ENCODE peak calls at places on chromosomes 4 and X, in five cellular contexts. One of them, this sample, is unnamed.
A peak's percentile ranks its signal among the peaks of the same experiment; 100 is the strongest.

GRCh38 chr4:88439161-88439760 is 17.7 kb upstream of the HERC5 start:
- DNase-seq in A549: no peak
- DNase-seq in GM12878: no peak
- DNase-seq in HepG2: no peak
- DNase-seq in H1: peak; percentile 51
- DNase-seq in this sample: no peak

GRCh38 chr4:54784188-54784671 is 126.5 kb downstream of the KIT start:
- DNase-seq in A549: no peak
- DNase-seq in HepG2: no peak
- DNase-seq in H1: no peak
- DNase-seq in GM12878: no peak
- DNase-seq in this sample: peak; percentile 59

GRCh38 chrX:138765061-138765460 is 53.5 kb upstream of the FGF13 start:
- DNase-seq in H1: no peak
- DNase-seq in HepG2: no peak
- DNase-seq in A549: no peak
- DNase-seq in GM12878: no peak
- DNase-seq in this sample: no peak

GRCh38 chr4:13881880-13882279 is 254.4 kb upstream of the BOD1L1 start:
- DNase-seq in A549: no peak
- DNase-seq in GM12878: no peak
- DNase-seq in H1: no peak
- DNase-seq in HepG2: no peak
- DNase-seq in this sample: no peak

GRCh38 chr4:105963461-105964400 is 68.5 kb downstream of the NPNT start:
- DNase-seq in H1: no peak
- DNase-seq in A549: no peak
- DNase-seq in HepG2: no peak
- DNase-seq in GM12878: no peak
- DNase-seq in this sample: peak; percentile 49

GRCh38 chrX:70422886-70423336 is at the start of gene GDPD2:
- DNase-seq in HepG2: peak; percentile 50
- DNase-seq in A549: peak; percentile 40
- DNase-seq in H1: peak; percentile 61
- DNase-seq in GM12878: no peak
- DNase-seq in this sample: no peak

GRCh38 chrX:151725338-151725614 is 9.3 kb upstream of the CNGA2 start:
- DNase-seq in HepG2: no peak
- DNase-seq in A549: no peak
- DNase-seq in GM12878: no peak
- DNase-seq in H1: no peak
- DNase-seq in this sample: no peak

GRCh38 chrX:2435465-2435864 is 65.3 kb downstream of the DHRSX start:
- DNase-seq in A549: no peak
- DNase-seq in H1: no peak
- DNase-seq in HepG2: no peak
- DNase-seq in GM12878: no peak
- DNase-seq in this sample: no peak

GRCh38 chr4:85854543-85854942 is 379.6 kb downstream of the ARHGAP24 start:
- DNase-seq in GM12878: no peak
- DNase-seq in A549: no peak
- DNase-seq in HepG2: no peak
- DNase-seq in H1: no peak
- DNase-seq in this sample: no peak

GRCh38 chr4:153649572-153649991 is 34.5 kb upstream of the TLR2 start:
- DNase-seq in HepG2: peak; percentile 21
- DNase-seq in H1: no peak
- DNase-seq in GM12878: no peak
- DNase-seq in A549: peak; percentile 38
- DNase-seq in this sample: no peak

GRCh38 chr4:29263011-29263410 is 1457.2 kb upstream of the PCDH7 start:
- DNase-seq in H1: no peak
- DNase-seq in GM12878: no peak
- DNase-seq in HepG2: no peak
- DNase-seq in A549: no peak
- DNase-seq in this sample: no peak

GRCh38 chr4:23337292-23337691 is 552.6 kb downstream of the PPARGC1A start:
- DNase-seq in A549: no peak
- DNase-seq in GM12878: no peak
- DNase-seq in HepG2: no peak
- DNase-seq in H1: no peak
- DNase-seq in this sample: no peak

GRCh38 chrX:102712216-102712966 is at the start of gene GPRASP2:
- DNase-seq in HepG2: no peak
- DNase-seq in A549: peak; percentile 15
- DNase-seq in GM12878: no peak
- DNase-seq in H1: no peak
- DNase-seq in this sample: peak; percentile 39

GRCh38 chr4:25350561-25350960 is 26.5 kb upstream of the ANAPC4 start:
- DNase-seq in H1: no peak
- DNase-seq in GM12878: no peak
- DNase-seq in A549: no peak
- DNase-seq in HepG2: no peak
- DNase-seq in this sample: no peak

GRCh38 chrX:76127341-76127740 is 45.5 kb upstream of the PBDC1 start:
- DNase-seq in HepG2: no peak
- DNase-seq in A549: no peak
- DNase-seq in H1: no peak
- DNase-seq in GM12878: no peak
- DNase-seq in this sample: peak; percentile 2

GRCh38 chrX:1521459-1521956 is 15.5 kb downstream of the P2RY8 start:
- DNase-seq in A549: peak; percentile 35
- DNase-seq in H1: peak; percentile 23
- DNase-seq in HepG2: peak; percentile 29
- DNase-seq in GM12878: peak; percentile 99
- DNase-seq in this sample: no peak

GRCh38 chr4:74772106-74772505 is 22.2 kb downstream of the BTC start:
- DNase-seq in H1: no peak
- DNase-seq in A549: no peak
- DNase-seq in HepG2: no peak
- DNase-seq in GM12878: no peak
- DNase-seq in this sample: no peak

GRCh38 chr4:74770511-74770910 is 23.8 kb downstream of the BTC start:
- DNase-seq in A549: no peak
- DNase-seq in H1: no peak
- DNase-seq in GM12878: no peak
- DNase-seq in HepG2: no peak
- DNase-seq in this sample: no peak

GRCh38 chr4:74772783-74773182 is 21.5 kb downstream of the BTC start:
- DNase-seq in H1: no peak
- DNase-seq in A549: no peak
- DNase-seq in HepG2: no peak
- DNase-seq in GM12878: no peak
- DNase-seq in this sample: no peak

GRCh38 chr4:74764119-74764518 is 30.2 kb downstream of the BTC start:
- DNase-seq in GM12878: no peak
- DNase-seq in H1: no peak
- DNase-seq in HepG2: no peak
- DNase-seq in A549: no peak
- DNase-seq in this sample: no peak

DNA sequence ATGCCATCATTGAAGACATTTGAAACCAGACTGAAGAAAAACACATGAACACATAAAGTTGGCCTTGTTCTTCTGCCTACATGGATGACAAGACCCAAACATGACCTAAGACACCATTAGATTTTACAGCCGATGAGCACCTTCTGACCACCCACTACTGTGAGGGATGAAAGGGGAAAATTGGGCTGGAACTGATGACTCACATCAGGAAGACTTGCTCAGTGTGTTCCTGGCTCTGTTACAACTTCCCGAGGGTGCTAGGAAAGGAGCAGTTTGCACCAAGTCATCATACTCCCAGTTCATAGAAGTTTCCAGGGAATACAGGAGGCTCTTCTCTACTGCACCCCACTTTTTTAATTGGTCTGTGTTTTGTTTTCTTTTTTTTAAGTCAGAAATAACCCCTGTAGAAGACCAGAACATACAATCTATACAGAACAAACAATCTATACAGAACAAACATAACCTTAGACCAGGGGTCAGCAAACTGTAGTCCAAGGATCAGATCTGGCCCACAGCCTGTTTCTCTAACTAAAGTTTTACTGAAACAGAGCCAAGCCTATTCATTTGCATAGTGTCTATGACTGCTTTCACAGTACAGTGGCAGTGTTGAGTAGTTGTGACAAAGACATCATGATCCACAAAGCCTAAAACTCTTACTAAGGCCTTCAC is 25.3 kb downstream of the BTC start:
- DNase-seq in GM12878: no peak
- DNase-seq in HepG2: peak; percentile 32
- DNase-seq in H1: no peak
- DNase-seq in A549: peak; percentile 52
- DNase-seq in this sample: no peak
- TF ChIP-seq USF2 in GM12878: no peak
- TF ChIP-seq USF2 in HepG2: no peak
- TF ChIP-seq USF2 in H1: no peak
- TF ChIP-seq USF2 in A549: no peak
- TF ChIP-seq USF2 in this sample: no peak

DNA sequence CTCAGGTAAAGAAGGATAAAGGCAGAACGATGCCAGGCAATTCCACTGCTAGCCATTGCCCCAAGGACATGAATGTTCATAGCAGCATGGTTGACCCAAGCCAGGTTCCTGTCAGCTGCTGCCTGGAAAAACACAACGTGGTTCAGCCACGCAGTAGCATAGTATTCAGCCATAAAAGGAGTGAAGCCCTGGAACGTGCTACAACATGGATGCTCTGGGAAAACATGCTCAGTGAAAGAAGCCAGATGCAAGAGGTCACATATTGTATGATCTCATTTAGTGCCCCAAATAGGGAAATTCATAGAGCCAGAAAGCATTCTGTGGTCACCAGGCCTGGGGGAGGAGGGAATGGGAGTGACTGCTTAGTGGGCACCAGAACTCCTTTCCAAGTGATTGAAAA is 129.8 kb downstream of the GPR143 start:
- DNase-seq in HepG2: no peak
- DNase-seq in GM12878: no peak
- DNase-seq in H1: no peak
- DNase-seq in A549: no peak
- DNase-seq in this sample: no peak
- TF ChIP-seq HDAC2 in HepG2: no peak
- TF ChIP-seq HDAC2 in GM12878: no peak
- TF ChIP-seq HDAC2 in H1: no peak
- TF ChIP-seq HDAC2 in A549: no peak
- TF ChIP-seq HDAC2 in this sample: no peak

GRCh38 chr4:73434311-73434710 is 1.7 kb upstream of the AFP start:
- DNase-seq in H1: no peak
- DNase-seq in HepG2: peak; percentile 45
- DNase-seq in GM12878: no peak
- DNase-seq in A549: peak; percentile 7
- DNase-seq in this sample: peak; percentile 13
- TF ChIP-seq USF2 in H1: no peak
- TF ChIP-seq USF2 in HepG2: no peak
- TF ChIP-seq USF2 in GM12878: no peak
- TF ChIP-seq USF2 in A549: no peak
- TF ChIP-seq USF2 in this sample: no peak

GRCh38 chr4:139740121-139740520 is 74.5 kb downstream of the MGST2 start:
- DNase-seq in GM12878: no peak
- DNase-seq in A549: peak; percentile 5
- DNase-seq in H1: no peak
- DNase-seq in HepG2: no peak
- DNase-seq in this sample: no peak

GRCh38 chr4:139738846-139739613 is 73.4 kb downstream of the MGST2 start:
- DNase-seq in A549: no peak
- DNase-seq in H1: no peak
- DNase-seq in HepG2: peak; percentile 91
- DNase-seq in GM12878: no peak
- DNase-seq in this sample: no peak

GRCh38 chr4:139743027-139743426 is 77.4 kb downstream of the MGST2 start:
- DNase-seq in A549: no peak
- DNase-seq in GM12878: no peak
- DNase-seq in H1: no peak
- DNase-seq in HepG2: no peak
- DNase-seq in this sample: no peak

GRCh38 chr4:139744232-139744631 is 78.6 kb downstream of the MGST2 start:
- DNase-seq in HepG2: no peak
- DNase-seq in GM12878: no peak
- DNase-seq in H1: no peak
- DNase-seq in A549: no peak
- DNase-seq in this sample: no peak

DNA sequence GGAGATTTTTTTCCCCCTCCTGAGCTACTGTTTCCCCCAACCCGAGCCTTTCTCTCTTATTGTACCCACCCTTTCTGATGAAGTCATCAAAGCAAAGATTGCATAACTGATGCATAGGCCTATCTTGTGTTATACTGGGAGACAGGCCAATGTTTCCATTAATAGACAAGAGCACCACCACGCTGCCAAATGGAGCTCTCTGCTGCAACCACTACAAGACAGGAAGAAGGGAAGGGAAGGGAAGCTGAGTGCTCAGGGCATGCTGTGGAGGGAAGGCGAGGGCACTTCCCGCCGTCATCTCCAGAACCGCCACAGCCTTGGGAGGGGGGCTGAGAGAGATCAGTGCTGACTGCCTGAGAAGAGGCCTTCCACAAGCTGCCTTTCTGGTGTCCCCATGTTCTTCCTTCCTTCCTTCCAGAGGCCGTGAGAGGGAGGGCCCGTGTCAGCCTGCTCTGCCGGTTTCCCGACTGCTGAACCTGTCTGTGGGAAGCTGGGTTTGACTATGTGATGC is 75.0 kb downstream of the MGST2 start:
- DNase-seq in A549: peak; percentile 68
- DNase-seq in HepG2: peak; percentile 83
- DNase-seq in GM12878: no peak
- DNase-seq in H1: no peak
- DNase-seq in this sample: peak; percentile 28
- TF ChIP-seq HDAC2 in A549: no peak
- TF ChIP-seq HDAC2 in HepG2: peak; percentile 17
- TF ChIP-seq HDAC2 in GM12878: no peak
- TF ChIP-seq HDAC2 in H1: no peak
- TF ChIP-seq HDAC2 in this sample: no peak

DNA sequence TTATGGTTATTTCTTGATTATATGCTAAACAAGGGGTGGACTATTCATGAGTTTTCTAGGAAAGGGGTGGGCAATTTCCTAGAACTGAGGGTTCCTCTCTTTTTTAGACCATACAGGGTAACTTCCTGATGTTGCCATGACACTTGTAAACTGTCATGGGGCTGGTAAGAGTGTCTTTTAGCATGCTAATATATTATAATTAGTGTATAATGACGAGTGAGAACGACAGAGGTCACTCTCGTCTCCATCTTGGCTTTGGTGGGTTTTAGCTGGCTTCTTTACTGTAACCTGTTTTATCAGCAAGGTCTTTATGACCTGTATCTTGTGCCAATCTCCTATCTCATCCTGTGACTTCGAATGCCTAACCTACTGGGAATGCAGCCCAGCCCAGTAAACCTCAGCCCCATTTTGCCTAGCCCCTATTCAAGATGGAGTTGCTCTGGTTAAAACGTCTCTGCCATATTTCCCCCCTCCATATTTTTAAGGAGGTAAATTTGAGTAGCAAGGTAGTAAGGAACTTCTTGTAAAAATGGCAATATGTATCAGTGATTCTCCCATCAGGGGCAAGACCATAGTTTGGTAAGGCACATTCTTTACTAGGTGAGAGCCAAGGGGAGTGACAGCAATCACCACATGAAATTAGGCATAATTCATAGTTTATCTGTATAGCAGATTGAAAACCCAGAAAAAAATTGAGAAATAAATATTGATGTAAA is 2.6 kb downstream of the CXCL2 start:
- DNase-seq in A549: peak; percentile 42
- DNase-seq in HepG2: no peak
- DNase-seq in H1: no peak
- DNase-seq in GM12878: no peak
- DNase-seq in this sample: no peak
- TF ChIP-seq USF2 in A549: no peak
- TF ChIP-seq USF2 in HepG2: no peak
- TF ChIP-seq USF2 in H1: no peak
- TF ChIP-seq USF2 in GM12878: no peak
- TF ChIP-seq USF2 in this sample: no peak